ENCODE peak calls at places on chromosomes 5 and 9, in six cellular contexts. Y is tibial artery; S is cardiac muscle cell; N is PC-3; Z is CD8-positive, alpha-beta memory T cell; C is mesendoderm. J is an unnamed sample.

GRCh38 chr5:73727470-73727869 is 101.5 kb downstream of the ARHGEF28 start:
- DNase-seq in Y (no peak), S (no peak), N (no peak), Z (no peak), C (no peak), J (no peak)

GRCh38 chr5:5967945-5968344 is 410.4 kb downstream of the MED10 start:
- DNase-seq in Y (no peak), S (no peak), N (peak), Z (no peak), C (no peak), J (no peak)

GRCh38 chr9:113538131-113538530 is 74.6 kb downstream of the RGS3 start:
- DNase-seq in Y (peak), S (no peak), N (no peak), Z (no peak), C (no peak), J (no peak)

GRCh38 chr5:156325671-156326070 is 1.3 kb upstream of the SGCD start:
- DNase-seq in Y (no peak), S (no peak), N (no peak), Z (no peak), C (no peak), J (no peak)

GRCh38 chr5:143341807-143342570 is 61.5 kb downstream of the NR3C1 start:
- DNase-seq in Y (no peak), S (no peak), N (peak), Z (no peak), C (no peak), J (no peak)

GRCh38 chr5:163489055-163489744 is 16.2 kb upstream of the MAT2B start:
- DNase-seq in Y (no peak), S (no peak), N (peak), Z (no peak), C (peak), J (peak)

GRCh38 chr5:55037046-55037771 is 13.2 kb downstream of the GZMK start:
- DNase-seq in Y (no peak), S (peak), N (no peak), Z (peak), C (peak), J (peak)

GRCh38 chr5:103211858-103212500 is 46.6 kb upstream of the MACIR start:
- DNase-seq in Y (no peak), S (no peak), N (no peak), Z (no peak), C (no peak), J (no peak)

GRCh38 chr5:140011297-140011802 is 31.7 kb downstream of the NRG2 start:
- DNase-seq in Y (no peak), S (peak), N (peak), Z (no peak), C (no peak), J (no peak)

GRCh38 chr5:149118463-149118862 is 22.8 kb upstream of the ABLIM3 start:
- DNase-seq in Y (no peak), S (no peak), N (peak), Z (no peak), C (no peak), J (no peak)

GRCh38 chr9:18606831-18607230 is 132.9 kb downstream of the ADAMTSL1 start:
- DNase-seq in Y (no peak), S (no peak), N (no peak), Z (no peak), C (peak), J (no peak)

GRCh38 chr5:109316631-109317030 is 93.1 kb downstream of the PJA2 start:
- DNase-seq in Y (no peak), S (no peak), N (peak), Z (no peak), C (no peak), J (no peak)

GRCh38 chr5:5350101-5350500 is 72.4 kb upstream of the ICE1 start:
- DNase-seq in Y (no peak), S (no peak), N (peak), Z (no peak), C (no peak), J (no peak)

GRCh38 chr5:175281714-175282113 is 162.3 kb downstream of the DRD1 start:
- DNase-seq in Y (no peak), S (no peak), N (no peak), Z (no peak), C (no peak), J (no peak)

GRCh38 chr5:95617057-95617456 is 2.8 kb upstream of the GPR150 start:
- DNase-seq in Y (no peak), S (no peak), N (no peak), Z (no peak), C (no peak), J (no peak)

GRCh38 chr5:133544346-133544745 is 68.0 kb downstream of the FSTL4 start:
- DNase-seq in Y (no peak), S (no peak), N (no peak), Z (no peak), C (no peak), J (no peak)

GRCh38 chr9:79570449-79571308 is 1.1 kb upstream of the TLE4 start:
- DNase-seq in Y (peak), S (peak), N (peak), Z (peak), C (peak), J (no peak)

GRCh38 chr9:3698531-3698930 is 172.7 kb upstream of the RFX3 start:
- DNase-seq in Y (no peak), S (no peak), N (no peak), Z (no peak), C (no peak), J (no peak)

GRCh38 chr5:90983748-90984147 is 399.4 kb downstream of the ARRDC3 start:
- DNase-seq in Y (no peak), S (no peak), N (peak), Z (no peak), C (no peak), J (no peak)

GRCh38 chr9:77987880-77988525 is 43.6 kb downstream of the GNAQ start:
- DNase-seq in Y (no peak), S (no peak), N (no peak), Z (no peak), C (no peak), J (no peak)

GRCh38 chr9:130466537-130467217 is 21.9 kb downstream of the ASS1 start:
- DNase-seq in Y (no peak), S (no peak), N (no peak), Z (no peak), C (no peak), J (no peak)

GRCh38 chr5:72010395-72010794 is 96.9 kb upstream of the MAP1B start:
- DNase-seq in Y (no peak), S (no peak), N (no peak), Z (no peak), C (no peak), J (no peak)

GRCh38 chr5:113340537-113340936 is 94.3 kb downstream of the TSSK1B start:
- DNase-seq in Y (no peak), S (no peak), N (peak), Z (no peak), C (peak), J (no peak)

GRCh38 chr9:65435464-65435863 is 150.5 kb upstream of the FOXD4L5 start:
- DNase-seq in Y (no peak), S (no peak), N (no peak), Z (no peak), C (no peak), J (no peak)

GRCh38 chr5:163459465-163459887 is 426 bp downstream of the NUDCD2 start:
- DNase-seq in Y (no peak), S (no peak), N (no peak), Z (no peak), C (no peak), J (no peak)

GRCh38 chr5:10630126-10630525 is 66.3 kb downstream of the ANKRD33B start:
- DNase-seq in Y (no peak), S (no peak), N (no peak), Z (no peak), C (no peak), J (no peak)

GRCh38 chr5:136018814-136019777 is 9.7 kb upstream of the TGFBI start:
- DNase-seq in Y (no peak), S (no peak), N (no peak), Z (no peak), C (no peak), J (no peak)

GRCh38 chr5:141634162-141634561 is 2.5 kb downstream of the HDAC3 start:
- DNase-seq in Y (no peak), S (no peak), N (no peak), Z (no peak), C (no peak), J (no peak)

GRCh38 chr5:141636106-141636412 is 590 bp downstream of the HDAC3 start:
- DNase-seq in Y (no peak), S (no peak), N (no peak), Z (no peak), C (no peak), J (no peak)

GRCh38 chr5:141634720-141635119 is 1.9 kb downstream of the HDAC3 start:
- DNase-seq in Y (no peak), S (no peak), N (no peak), Z (no peak), C (no peak), J (no peak)

GRCh38 chr5:141636413-141637265 is at the start of the genes HDAC3 and RELL2:
- DNase-seq in Y (peak), S (peak), N (peak), Z (peak), C (peak), J (peak)

GRCh38 chr5:141635646-141636045 is 1.0 kb downstream of the HDAC3 start:
- DNase-seq in Y (no peak), S (no peak), N (no peak), Z (no peak), C (no peak), J (no peak)
- H3K4me3 ChIP-seq in Y (peak), S (peak), N (peak), Z (peak), C (peak), J (peak)

DNA sequence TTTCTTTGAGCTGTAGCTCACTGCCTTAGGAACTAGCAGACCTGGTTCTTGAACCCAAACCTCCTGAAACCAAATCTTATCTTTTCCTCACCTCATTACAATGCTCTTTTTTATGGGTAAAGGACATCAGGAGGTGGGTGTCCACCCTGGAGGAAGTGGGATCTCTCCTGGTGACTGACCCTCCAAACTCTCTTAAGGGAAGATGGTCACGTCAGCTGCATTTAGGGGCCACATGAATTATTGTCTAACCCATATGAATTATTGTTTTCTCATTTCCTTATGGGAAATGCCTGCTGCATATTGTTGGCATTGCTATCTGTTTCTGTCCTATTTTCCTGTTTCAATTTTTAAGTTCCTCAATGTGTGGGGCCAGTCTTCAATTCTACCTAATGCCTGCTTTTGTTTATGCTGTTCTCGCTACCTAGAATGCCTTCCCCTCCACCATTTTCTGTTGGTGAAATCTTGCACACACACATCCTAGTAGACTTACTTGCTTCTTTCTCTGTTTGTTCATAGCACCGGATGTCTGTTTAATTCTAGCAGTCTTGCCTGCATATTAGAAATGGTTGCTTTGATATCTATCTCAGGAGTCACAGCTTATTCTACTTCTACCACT is 22.0 kb upstream of the SPINK1 start:
- DNase-seq in Y (no peak), S (no peak), N (no peak), Z (no peak), C (no peak), J (peak)
- H3K4me3 ChIP-seq in Y (no peak), S (no peak), N (no peak), Z (no peak), C (no peak), J (no peak)

DNA sequence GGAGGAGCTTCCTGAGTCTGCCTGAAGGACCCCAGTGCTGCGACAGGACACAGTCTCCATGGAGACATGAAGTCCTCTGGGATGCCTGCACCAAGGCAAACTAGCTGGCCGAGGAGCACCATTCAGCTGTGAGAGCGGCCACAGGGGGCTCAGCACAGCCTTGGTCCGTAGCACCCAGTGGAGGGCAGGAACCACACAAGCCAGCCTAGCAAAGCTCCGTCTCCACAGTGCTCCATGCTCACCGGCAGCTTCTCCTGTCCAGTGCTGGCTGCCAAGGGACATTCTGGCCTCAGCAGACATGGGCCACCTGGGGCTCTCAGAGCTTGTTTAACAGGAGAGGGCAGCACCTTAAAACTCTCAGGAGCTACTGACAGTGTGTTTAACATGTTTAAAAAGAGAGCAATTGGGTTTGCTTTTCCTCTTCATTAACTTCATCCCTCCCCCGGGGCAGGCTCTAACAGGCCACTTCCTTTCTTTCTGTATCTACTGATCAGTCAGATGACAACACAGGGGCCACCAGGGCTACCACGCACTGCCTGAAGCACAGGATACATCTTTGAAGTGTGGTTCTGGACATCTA is 57.0 kb downstream of the SECISBP2 start:
- DNase-seq in Y (no peak), S (no peak), N (peak), Z (no peak), C (peak), J (peak)
- H3K4me3 ChIP-seq in Y (no peak), S (no peak), N (no peak), Z (no peak), C (no peak), J (no peak)

GRCh38 chr9:92971121-92971520 is 23.8 kb downstream of the FGD3 start:
- DNase-seq in Y (peak), S (no peak), N (no peak), Z (no peak), C (no peak), J (no peak)
- H3K4me3 ChIP-seq in Y (no peak), S (no peak), N (no peak), Z (peak), C (no peak), J (no peak)